ENCODE peak calls at places on chromosomes 7 and 10, in five cellular contexts. M, U, G, F and K are unnamed samples.
A peak's percentile ranks its signal among the peaks of the same experiment; 100 is the strongest.

GRCh38 chr7:116490351-116490750 is 9.2 kb upstream of the CAV2 start:
- DNase-seq in F (no peak), U (no peak), M (no peak), G (no peak), K (no peak)

GRCh38 chr10:29277296-29277695 is 11.6 kb upstream of the LYZL1 start:
- DNase-seq in U (no peak), G (no peak), F (no peak), M (no peak), K (no peak)

GRCh38 chr7:2063562-2064360 is 169.0 kb downstream of the MAD1L1 start:
- DNase-seq in U (no peak), M (no peak), G (no peak), F (no peak), K (no peak)

GRCh38 chr10:112498806-112499205 is 51.8 kb downstream of the VTI1A start:
- DNase-seq in F (no peak), G (no peak), U (no peak), M (no peak), K (no peak)

GRCh38 chr7:80150621-80151273 is 16.1 kb downstream of the GNAI1 start:
- DNase-seq in M (no peak), U (no peak), G (no peak), F (no peak), K (peak; percentile 28)

GRCh38 chr10:51168086-51168815 is 94.0 kb downstream of the PRKG1 start:
- DNase-seq in U (no peak), F (no peak), M (no peak), G (no peak), K (no peak)

GRCh38 chr7:80876894-80877414 is 41.9 kb downstream of the SEMA3C start:
- DNase-seq in G (no peak), F (peak; percentile 66), M (no peak), U (no peak), K (no peak)

GRCh38 chr10:100600218-100600617 is 64.5 kb downstream of the HIF1AN start:
- DNase-seq in M (no peak), G (no peak), U (no peak), F (no peak), K (no peak)

GRCh38 chr7:73941836-73942551 is 81.0 kb downstream of the TMEM270 start:
- DNase-seq in U (no peak), G (no peak), F (peak; percentile 32), M (no peak), K (peak; percentile 74)
- TF ChIP-seq CTCF in U (no peak), G (no peak), F (no peak), M (no peak), K (no peak)

GRCh38 chr7:13989138-13989943 is at the start of gene ETV1:
- DNase-seq in U (peak; percentile 70), M (peak; percentile 46), F (no peak), G (peak; percentile 86), K (no peak)
- TF ChIP-seq CTCF in U (peak; percentile 30), M (peak; percentile 15), F (peak; percentile 38), G (peak; percentile 27), K (peak; percentile 51)

GRCh38 chr10:132577350-132578005 is 39.9 kb downstream of the INPP5A start:
- DNase-seq in F (no peak), M (no peak), G (no peak), U (no peak), K (no peak)
- TF ChIP-seq CTCF in F (peak; percentile 20), M (peak; percentile 61), G (peak; percentile 39), U (peak; percentile 42), K (peak; percentile 9)

DNA sequence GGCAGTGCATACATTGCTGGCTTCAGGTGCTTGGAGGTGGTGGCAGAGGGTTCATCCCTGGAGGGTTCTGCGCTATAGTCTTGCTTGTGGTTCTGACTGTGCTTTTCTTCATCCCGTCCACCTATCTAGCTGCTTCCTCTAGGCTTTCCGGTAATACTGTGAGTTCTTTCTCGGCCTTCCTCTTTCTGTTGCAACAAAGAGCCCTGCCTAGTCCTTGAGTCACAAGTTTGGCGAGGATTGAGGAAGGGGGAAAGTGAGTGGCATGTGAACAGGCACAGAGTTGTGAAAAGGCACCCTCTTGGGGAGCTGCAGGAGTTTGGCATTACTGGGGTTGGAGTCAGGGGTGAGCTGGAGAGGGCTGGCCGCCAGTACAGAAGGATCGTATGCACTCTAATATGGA is 123.0 kb downstream of the SH2D4B start:
- DNase-seq in G (no peak), F (no peak), U (peak; percentile 42), M (no peak), K (no peak)
- TF ChIP-seq CTCF in G (no peak), F (no peak), U (no peak), M (no peak), K (no peak)

DNA sequence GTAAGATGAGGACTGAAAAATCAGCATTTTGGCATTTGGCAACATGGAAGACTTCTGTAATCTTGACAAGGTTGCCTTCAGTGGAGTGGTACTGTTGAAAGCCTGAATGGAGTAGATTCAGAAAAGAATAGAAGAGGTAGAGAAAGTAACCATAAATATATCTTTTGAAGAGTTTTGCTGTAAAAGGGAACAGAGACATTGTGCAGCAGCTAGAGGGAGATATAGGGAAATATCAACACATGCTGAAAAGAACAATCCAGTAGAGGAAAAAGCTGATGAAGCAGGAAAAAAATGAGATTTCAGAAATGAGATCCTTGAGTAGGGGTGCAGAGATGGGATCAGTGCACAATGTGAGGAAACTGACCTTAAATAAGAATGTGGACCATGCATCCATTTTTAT is 60.0 kb downstream of the RAPGEF5 start:
- DNase-seq in F (no peak), M (no peak), U (no peak), G (no peak), K (no peak)
- TF ChIP-seq CTCF in F (peak; percentile 53), M (no peak), U (no peak), G (no peak), K (peak; percentile 31)

GRCh38 chr10:24866615-24867583 is 85.5 kb downstream of the PRTFDC1 start:
- DNase-seq in M (peak; percentile 47), F (peak; percentile 21), U (peak; percentile 65), G (peak; percentile 38), K (no peak)
- TF ChIP-seq CTCF in M (no peak), F (no peak), U (no peak), G (no peak), K (no peak)

GRCh38 chr7:30286749-30287148 is 2.4 kb downstream of the ZNRF2 start:
- DNase-seq in F (no peak), U (no peak), G (no peak), M (no peak), K (no peak)

GRCh38 chr7:30285067-30285530 is 702 bp downstream of the ZNRF2 start:
- DNase-seq in F (no peak), M (peak; percentile 56), U (peak; percentile 22), G (peak; percentile 39), K (no peak)

GRCh38 chr7:30285531-30286284 is 1.3 kb downstream of the ZNRF2 start:
- DNase-seq in G (no peak), U (peak; percentile 26), F (peak; percentile 14), M (peak; percentile 37), K (no peak)

GRCh38 chr7:30282735-30283134 is 1.7 kb upstream of the ZNRF2 start:
- DNase-seq in G (no peak), U (no peak), F (no peak), M (no peak), K (no peak)

GRCh38 chr7:30284298-30285066 is at the start of gene ZNRF2:
- DNase-seq in U (peak; percentile 99), G (peak; percentile 97), F (peak; percentile 89), M (peak; percentile 99), K (peak; percentile 94)
- TF ChIP-seq CTCF in U (peak; percentile 51), G (peak; percentile 92), F (peak; percentile 33), M (peak; percentile 46), K (peak; percentile 29)

GRCh38 chr7:71785216-71785615 is 626.9 kb downstream of the CALN1 start:
- DNase-seq in M (no peak), G (no peak), F (no peak), U (no peak), K (no peak)
- TF ChIP-seq CTCF in M (no peak), G (no peak), F (no peak), U (no peak), K (no peak)

GRCh38 chr7:41882745-41883527 is 180.0 kb upstream of the INHBA start:
- DNase-seq in M (no peak), F (no peak), U (no peak), G (no peak), K (no peak)
- TF ChIP-seq CTCF in M (no peak), F (no peak), U (no peak), G (peak; percentile 43), K (no peak)

DNA sequence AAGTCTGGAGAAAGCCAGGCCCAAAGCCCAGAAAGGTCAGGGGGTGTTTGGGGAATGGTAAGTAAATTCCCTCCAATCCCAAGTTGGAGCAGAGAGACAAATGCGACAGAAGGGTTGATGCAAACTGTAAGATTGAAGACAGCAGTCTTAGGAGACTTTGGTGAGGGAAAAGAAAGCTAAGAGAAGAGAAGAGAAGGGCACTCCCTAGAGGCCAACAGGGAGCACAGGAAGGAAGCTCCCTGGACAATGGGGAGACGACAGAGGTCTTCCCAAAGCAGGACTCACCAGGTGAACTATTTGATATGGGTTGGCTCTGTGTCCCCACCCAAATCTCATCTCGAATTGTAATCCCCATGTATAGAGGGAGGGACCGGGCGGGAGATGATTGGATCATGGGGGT is 151.5 kb downstream of the KIF20B start:
- DNase-seq in U (no peak), F (no peak), G (no peak), M (no peak), K (no peak)
- TF ChIP-seq CTCF in U (no peak), F (no peak), G (no peak), M (no peak), K (no peak)